ENCODE peak calls at places on chromosomes 4 and X, in four cellular contexts. Y, S, N and W are unnamed samples.

GRCh38 chr4:43757147-43757546 is 691.5 kb downstream of the KCTD8 start:
- DNase-seq in Y (no peak), S (no peak), N (no peak), W (peak)

GRCh38 chrX:2572740-2573139 is 72.0 kb upstream of the DHRSX start:
- DNase-seq in Y (peak), S (no peak), N (peak), W (no peak)

GRCh38 chr4:71683309-71683708 is 100.6 kb downstream of the GC start:
- DNase-seq in Y (no peak), S (no peak), N (no peak), W (no peak)

GRCh38 chr4:95165926-95166524 is 382.7 kb downstream of the UNC5C start:
- DNase-seq in Y (peak), S (no peak), N (peak), W (peak)

GRCh38 chr4:150583287-150584197 is 1.6 kb downstream of the MAB21L2 start:
- DNase-seq in Y (no peak), S (peak), N (no peak), W (no peak)

GRCh38 chr4:151169223-151169622 is 69.8 kb downstream of the RPS3A start:
- DNase-seq in Y (no peak), S (no peak), N (no peak), W (no peak)

GRCh38 chr4:174592985-174593335 is 70.7 kb upstream of the HPGD start:
- DNase-seq in Y (no peak), S (no peak), N (no peak), W (peak)

GRCh38 chrX:150405576-150405975 is 42.5 kb downstream of the MAMLD1 start:
- DNase-seq in Y (peak), S (peak), N (no peak), W (peak)

GRCh38 chr4:76585897-76586360 is 150.9 kb downstream of the SHROOM3 start:
- DNase-seq in Y (peak), S (peak), N (peak), W (peak)

GRCh38 chrX:78123190-78123589 is 16.3 kb downstream of the TAF9B start:
- DNase-seq in Y (no peak), S (no peak), N (no peak), W (no peak)

DNA sequence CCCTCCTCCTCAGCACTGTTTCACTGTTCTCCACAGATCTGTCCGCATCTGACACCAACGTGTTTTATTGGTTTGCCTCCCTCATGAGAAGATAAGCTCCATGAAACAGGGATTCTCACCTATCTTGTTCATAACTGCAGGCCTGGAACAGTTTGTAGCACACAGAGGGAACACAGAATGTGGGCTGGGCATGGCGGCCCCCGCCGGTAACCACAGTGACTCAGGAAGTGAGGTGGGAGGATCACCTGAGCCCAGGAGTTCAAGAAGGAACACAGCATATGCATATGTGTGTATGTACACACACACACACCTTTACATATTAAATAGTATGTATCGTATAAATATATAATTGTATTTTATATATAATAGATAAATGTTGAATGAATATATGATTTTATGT is 168.6 kb downstream of the AFAP1 start:
- DNase-seq in Y (no peak), S (no peak), N (no peak), W (no peak)
- TF ChIP-seq HMGXB4 in Y (no peak), S (no peak), N (no peak), W (no peak)

DNA sequence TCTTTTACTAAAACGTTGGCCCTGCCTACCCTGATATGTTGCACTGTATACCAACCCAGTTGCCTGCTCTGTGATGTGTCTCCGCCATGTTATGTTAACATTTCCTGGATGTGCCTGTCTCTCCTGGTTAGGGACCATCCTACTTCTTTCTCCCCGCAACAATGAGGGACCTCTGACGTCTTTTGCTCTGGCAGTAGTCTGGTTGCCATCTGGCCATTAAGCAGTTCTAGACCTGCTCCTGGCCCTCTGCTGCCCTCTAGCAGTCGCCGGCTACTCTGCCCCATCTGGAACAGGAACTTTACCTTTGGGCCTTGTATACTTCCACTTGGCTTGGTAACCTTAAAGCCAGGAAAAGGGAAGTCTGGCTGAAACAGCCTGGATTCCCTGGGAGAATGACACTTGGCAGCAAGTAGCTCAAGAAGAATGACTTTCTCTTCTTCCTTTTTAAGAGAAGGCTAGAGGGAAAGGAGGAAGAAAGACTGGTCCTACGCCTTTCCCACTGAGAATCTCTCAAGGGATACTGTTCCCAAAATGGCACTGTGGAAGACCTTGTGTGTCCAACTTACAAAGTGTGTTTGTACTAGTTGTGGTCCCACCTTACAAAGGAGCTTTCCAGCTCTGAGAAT is 63.5 kb downstream of the GPC3 start:
- DNase-seq in Y (peak), S (peak), N (peak), W (peak)
- TF ChIP-seq HMGXB4 in Y (no peak), S (no peak), N (no peak), W (no peak)

GRCh38 chr4:73309211-73309610 is 50.6 kb upstream of the ANKRD17 start:
- DNase-seq in Y (no peak), S (no peak), N (no peak), W (no peak)
- TF ChIP-seq HMGXB4 in Y (no peak), S (no peak), N (no peak), W (no peak)

GRCh38 chrX:115562492-115562872 is 1.5 kb downstream of the PLS3 start:
- DNase-seq in Y (peak), S (no peak), N (peak), W (no peak)
- TF ChIP-seq HMGXB4 in Y (no peak), S (no peak), N (no peak), W (no peak)